ENCODE peak calls at places on chromosomes 5 and 9, in six cellular contexts. A is GM12892; Q is left colon; I is Daoy; Z is activated CD4-positive, alpha-beta T cell treated with anti-CD3 and anti-CD28 coated beads, Interleukin-2, amount 50 U/mL, for 48 hours; O is stimulated activated CD8-positive, alpha-beta memory T cell treated with anti-CD3 and anti-CD28 coated beads, Interleukin-4, amount 100 ng/mL, for 1 hour. P is an unnamed sample.

GRCh38 chr9:89379508-89380115 is 61.3 kb downstream of the SECISBP2 start:
- DNase-seq in A (no peak), Q (no peak), I (no peak), Z (no peak), O (no peak), P (no peak)

GRCh38 chr5:134553816-134554215 is 28.3 kb downstream of the JADE2 start:
- DNase-seq in A (no peak), Q (no peak), I (peak; percentile 22), Z (no peak), O (no peak), P (no peak)

GRCh38 chr5:124650960-124651662 is 95.3 kb downstream of the ZNF608 start:
- DNase-seq in A (no peak), Q (no peak), I (no peak), Z (no peak), O (no peak), P (no peak)

GRCh38 chr5:113311301-113311700 is 123.5 kb downstream of the TSSK1B start:
- DNase-seq in A (no peak), Q (no peak), I (no peak), Z (no peak), O (no peak), P (no peak)

GRCh38 chr5:142984016-142984415 is 213.8 kb downstream of the ARHGAP26 start:
- DNase-seq in A (no peak), Q (no peak), I (peak; percentile 48), Z (no peak), O (no peak), P (no peak)

GRCh38 chr5:91000743-91001142 is 382.4 kb downstream of the ARRDC3 start:
- DNase-seq in A (no peak), Q (no peak), I (no peak), Z (no peak), O (no peak), P (no peak)

GRCh38 chr5:134945041-134945440 is 22.7 kb upstream of the CATSPER3 start:
- DNase-seq in A (no peak), Q (no peak), I (no peak), Z (no peak), O (no peak), P (no peak)

GRCh38 chr9:36903541-36904435 is 130.3 kb downstream of the PAX5 start:
- DNase-seq in A (no peak), Q (peak; percentile 11), I (peak; percentile 96), Z (peak; percentile 61), O (no peak), P (no peak)

GRCh38 chr5:154652746-154653417 is 102.3 kb upstream of the LARP1 start:
- DNase-seq in A (no peak), Q (no peak), I (no peak), Z (no peak), O (no peak), P (no peak)

P was measured in Peyer's patch.